ENCODE peak calls at places on chromosome 17, in five cellular contexts. B is HT1080; F is putamen; Q is activated gamma-delta T cell treated with Interleukin-2 at 50 U/mL for 16 hours; C is effector CD4-positive, alpha-beta T cell. N is an unnamed sample.
A peak's percentile ranks its signal among the peaks of the same experiment; 100 is the strongest.

GRCh38 chr17:68777856-68778694 is 176.9 kb upstream of the FAM20A start:
- DNase-seq in B (no peak), Q (no peak), C (no peak), F (no peak), N (no peak)

GRCh38 chr17:74417178-74418045 is 14.5 kb upstream of the GPRC5C start:
- DNase-seq in B (peak; percentile 66), F (no peak), C (no peak), Q (no peak), N (no peak)

GRCh38 chr17:31739300-31739699 is 119.7 kb downstream of the COPRS start:
- DNase-seq in F (no peak), C (no peak), B (peak; percentile 17), Q (no peak), N (no peak)

GRCh38 chr17:76884995-76885896 is 17.0 kb downstream of the MGAT5B start:
- DNase-seq in B (no peak), F (no peak), Q (no peak), C (no peak), N (no peak)

GRCh38 chr17:66431080-66431795 is 128.8 kb downstream of the PRKCA start:
- DNase-seq in B (no peak), Q (no peak), C (no peak), F (no peak), N (no peak)

GRCh38 chr17:614637-615546 is 99.7 kb downstream of the VPS53 start:
- DNase-seq in B (no peak), C (no peak), Q (no peak), F (no peak), N (no peak)

GRCh38 chr17:74190807-74191206 is 12.7 kb upstream of the RPL38 start:
- DNase-seq in B (no peak), C (no peak), F (no peak), Q (no peak), N (no peak)

GRCh38 chr17:83104577-83105505 is 25.4 kb downstream of the METRNL start:
- DNase-seq in F (no peak), C (no peak), B (no peak), Q (no peak), N (no peak)

GRCh38 chr17:57672205-57672632 is 72.9 kb downstream of the CCDC182 start:
- DNase-seq in F (no peak), B (peak; percentile 84), C (no peak), Q (peak; percentile 40), N (no peak)

GRCh38 chr17:40953876-40954275 is 12.9 kb downstream of the KRT39 start:
- DNase-seq in C (no peak), B (peak; percentile 69), F (no peak), Q (no peak), N (no peak)

GRCh38 chr17:60676758-60677307 is 818 bp upstream of the BCAS3 start:
- DNase-seq in F (no peak), Q (no peak), B (no peak), C (no peak), N (no peak)

GRCh38 chr17:1422907-1423306 is 22.9 kb upstream of the YWHAE start:
- DNase-seq in C (no peak), F (no peak), Q (no peak), B (peak; percentile 96), N (peak; percentile 87)

GRCh38 chr17:21689604-21690003 is 2.7 kb upstream of the KCNJ18 start:
- DNase-seq in Q (no peak), F (no peak), B (peak; percentile 97), C (no peak), N (no peak)